ENCODE peak calls at places on chromosomes 13 and 19, in nine cellular contexts. I is T follicular helper cell; E is CD8-positive, alpha-beta memory T cell; V is NCI-H1105; R is activated CD4-positive, alpha-beta T cell treated with anti-CD3 and anti-CD28 coated beads, Interleukin-2, amount 50 U/mL, for 1 hour; U is kidney glomerular epithelial cell; F is nephron progenitor cell; O is MCF 10A; P is amniotic stem cell. L is an unnamed sample.

GRCh38 chr19:11504502-11505031 is 1.1 kb downstream of the ZNF653 start:
- DNase-seq in I (no peak), E (no peak), V (no peak), R (no peak), U (no peak), F (no peak), O (no peak), P (no peak), L (no peak)

GRCh38 chr13:23922005-23922932 is 25.0 kb upstream of the C1QTNF9B start:
- DNase-seq in I (no peak), E (no peak), V (no peak), R (no peak), U (no peak), F (no peak), O (no peak), P (no peak), L (no peak)

GRCh38 chr13:113171250-113172125 is 13.0 kb downstream of the PROZ start:
- DNase-seq in I (no peak), E (no peak), V (no peak), R (no peak), U (no peak), F (no peak), O (no peak), P (no peak), L (no peak)

GRCh38 chr13:45238945-45239795 is 38.3 kb upstream of the KCTD4 start:
- DNase-seq in I (no peak), E (no peak), V (no peak), R (no peak), U (no peak), F (no peak), O (peak; percentile 78), P (no peak), L (no peak)

GRCh38 chr13:46008631-46009030 is 43.9 kb downstream of the ZC3H13 start:
- DNase-seq in I (no peak), E (no peak), V (no peak), R (no peak), U (no peak), F (no peak), O (no peak), P (no peak), L (peak; percentile 31)

GRCh38 chr13:37381502-37381901 is 217.1 kb downstream of the POSTN start:
- DNase-seq in I (no peak), E (no peak), V (no peak), R (no peak), U (no peak), F (no peak), O (no peak), P (no peak), L (no peak)

GRCh38 chr19:1214299-1214861 is 8.8 kb downstream of the STK11 start:
- DNase-seq in I (no peak), E (no peak), V (no peak), R (no peak), U (no peak), F (no peak), O (no peak), P (no peak), L (no peak)

GRCh38 chr19:1384478-1385110 is 887 bp downstream of the NDUFS7 start:
- DNase-seq in I (no peak), E (no peak), V (no peak), R (no peak), U (no peak), F (no peak), O (no peak), P (no peak), L (no peak)

GRCh38 chr19:57240311-57241090 is at the start of gene ZNF805:
- DNase-seq in I (peak; percentile 96), E (peak; percentile 97), V (peak; percentile 95), R (peak; percentile 97), U (peak; percentile 86), F (peak; percentile 94), O (peak; percentile 95), P (peak; percentile 69), L (peak; percentile 91)

GRCh38 chr13:41652735-41653361 is 195.5 kb downstream of the RGCC start:
- DNase-seq in I (peak; percentile 17), E (peak; percentile 51), V (no peak), R (peak; percentile 42), U (peak; percentile 47), F (peak; percentile 15), O (peak; percentile 54), P (no peak), L (peak; percentile 5)

GRCh38 chr19:30305346-30306060 is 66.7 kb upstream of the ZNF536 start:
- DNase-seq in I (no peak), E (no peak), V (no peak), R (no peak), U (no peak), F (no peak), O (no peak), P (no peak), L (no peak)

GRCh38 chr13:19910336-19911072 is 47.1 kb upstream of the ZMYM5 start:
- DNase-seq in I (no peak), E (no peak), V (no peak), R (no peak), U (peak; percentile 54), F (no peak), O (peak; percentile 69), P (no peak), L (no peak)

GRCh38 chr13:45833663-45834062 is 17.9 kb downstream of the SIAH3 start:
- DNase-seq in I (no peak), E (no peak), V (no peak), R (no peak), U (peak; percentile 68), F (no peak), O (peak; percentile 93), P (no peak), L (no peak)

GRCh38 chr13:28136916-28137315 is 1.4 kb upstream of the PAN3 start:
- DNase-seq in I (no peak), E (no peak), V (no peak), R (no peak), U (no peak), F (no peak), O (no peak), P (no peak), L (no peak)